ENCODE peak calls at places on chromosomes 11 and 22, in four cellular contexts. E is GM13977, L is left ventricle myocardium inferior, J is neural crest cell. H is an unnamed sample.

GRCh38 chr11:56889986-56890385 is 98.7 kb upstream of the OR5AK2 start:
- DNase-seq in L (no peak), E (no peak), J (no peak), H (no peak)

GRCh38 chr22:25407226-25407858 is 157.1 kb upstream of the GRK3 start:
- DNase-seq in E (peak), L (no peak), J (no peak), H (no peak)

GRCh38 chr11:128047026-128047425 is 540.3 kb downstream of the ETS1 start:
- DNase-seq in E (no peak), L (no peak), J (no peak), H (no peak)

GRCh38 chr22:40335358-40335757 is 10.9 kb upstream of the ADSL start:
- DNase-seq in E (no peak), L (no peak), J (no peak), H (no peak)

GRCh38 chr11:3194016-3194816 is 24.4 kb downstream of the MRGPRG start:
- DNase-seq in L (no peak), J (no peak), E (no peak), H (peak)

GRCh38 chr11:19890308-19890707 is 177.7 kb downstream of the NAV2 start:
- DNase-seq in L (no peak), J (no peak), E (no peak), H (no peak)

GRCh38 chr11:422249-422656 is 7.5 kb upstream of the SIGIRR start:
- DNase-seq in E (no peak), J (no peak), L (no peak), H (no peak)

GRCh38 chr11:27239305-27239942 is 123.6 kb downstream of the CCDC34 start:
- DNase-seq in J (no peak), E (no peak), L (peak), H (no peak)

GRCh38 chr22:19760652-19761002 is at the start of gene TBX1:
- DNase-seq in J (no peak), E (no peak), L (no peak), H (no peak)

GRCh38 chr22:42433754-42434153 is 1.6 kb upstream of the NFAM1 start:
- DNase-seq in J (no peak), L (no peak), E (no peak), H (no peak)

GRCh38 chr11:128890216-128890542 is 977 bp upstream of the KCNJ5 start:
- DNase-seq in E (no peak), L (no peak), J (no peak), H (no peak)

GRCh38 chr22:45867118-45867905 is 109.7 kb downstream of the WNT7B start:
- DNase-seq in J (peak), L (no peak), E (no peak), H (no peak)

GRCh38 chr11:122642472-122642922 is 13.0 kb upstream of the UBASH3B start:
- DNase-seq in E (no peak), J (no peak), L (no peak), H (no peak)

GRCh38 chr11:118226294-118226693 is 1.5 kb upstream of the JAML start:
- DNase-seq in L (no peak), E (no peak), J (no peak), H (no peak)

GRCh38 chr11:94553938-94554337 is 10.2 kb downstream of the FUT4 start:
- DNase-seq in L (no peak), E (no peak), J (no peak), H (no peak)

GRCh38 chr11:6319001-6319878 is 1.1 kb downstream of the CAVIN3 start:
- DNase-seq in J (peak), L (peak), E (peak), H (peak)

GRCh38 chr11:64271339-64272132 is 12.9 kb downstream of the BAD start:
- DNase-seq in E (peak), J (peak), L (peak), H (peak)

GRCh38 chr22:48407256-48407955 is 1420.3 kb downstream of the BRD1 start:
- DNase-seq in J (no peak), L (no peak), E (no peak), H (no peak)

GRCh38 chr11:11267312-11267711 is 85.7 kb downstream of the CSNK2A3 start:
- DNase-seq in J (no peak), L (no peak), E (no peak), H (no peak)

GRCh38 chr11:135017296-135017695 is 605.3 kb upstream of the B3GAT1 start:
- DNase-seq in L (no peak), J (no peak), E (no peak), H (no peak)

GRCh38 chr22:25402501-25403283 is 161.8 kb upstream of the GRK3 start:
- DNase-seq in J (no peak), E (no peak), L (peak), H (no peak)

GRCh38 chr22:23400286-23400981 is 179.7 kb downstream of the IGLL1 start:
- DNase-seq in L (no peak), E (no peak), J (no peak), H (no peak)

GRCh38 chr11:131584694-131585592 is 214.5 kb downstream of the NTM start:
- DNase-seq in L (peak), J (peak), E (peak), H (no peak)

GRCh38 chr22:39926175-39927152 is 25.6 kb downstream of the GRAP2 start:
- DNase-seq in L (no peak), J (no peak), E (no peak), H (no peak)

GRCh38 chr11:128632151-128632791 is 44.9 kb upstream of the ETS1 start:
- DNase-seq in E (peak), J (peak), L (no peak), H (no peak)

GRCh38 chr22:27218012-27218483 is 560.7 kb downstream of the MIAT start:
- DNase-seq in E (no peak), L (no peak), J (no peak), H (peak)

GRCh38 chr11:43830928-43831440 is 49.6 kb upstream of the ALKBH3 start:
- DNase-seq in L (no peak), E (no peak), J (no peak), H (peak)

GRCh38 chr11:118180300-118180703 is 3.9 kb upstream of the SCN2B start:
- DNase-seq in E (peak), L (peak), J (peak), H (no peak)

GRCh38 chr11:46271875-46272815 is 5.3 kb upstream of the CREB3L1 start:
- DNase-seq in E (no peak), J (no peak), L (no peak), H (no peak)

DNA sequence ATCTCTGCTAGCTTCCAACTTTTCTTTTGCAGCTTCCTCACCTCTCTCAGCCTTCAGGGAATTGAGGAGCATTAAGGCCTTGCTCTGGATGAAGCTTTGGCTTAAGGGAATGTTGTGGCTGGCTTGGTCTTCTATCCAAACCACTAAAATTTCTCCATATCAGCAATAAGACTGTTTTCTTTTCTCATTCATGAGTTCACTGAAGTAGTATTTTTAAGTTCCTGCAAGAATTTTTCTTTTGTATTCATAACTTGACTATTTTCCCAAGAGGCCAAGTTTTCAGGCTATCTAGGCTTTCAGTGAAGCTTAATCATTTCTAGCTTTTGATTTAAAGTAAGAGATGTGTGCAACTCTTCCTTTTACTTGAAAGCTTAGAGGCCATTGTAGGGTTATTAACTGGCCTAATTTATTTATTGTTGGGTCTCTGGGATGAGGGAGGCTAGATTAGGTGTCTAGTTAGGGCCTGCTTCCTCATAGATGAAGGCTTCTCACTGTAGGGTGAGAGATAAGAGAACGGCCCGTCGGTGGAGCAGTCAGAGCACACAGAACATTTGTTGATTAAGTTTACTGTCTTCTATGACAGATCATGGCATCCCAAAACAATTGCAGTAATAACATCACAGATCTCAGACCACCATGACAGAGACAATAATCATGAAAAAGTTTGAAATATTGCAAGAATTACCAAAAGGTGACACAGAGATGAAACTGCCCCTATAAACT is 33.2 kb downstream of the CSF2RB start:
- DNase-seq in J (no peak), L (no peak), E (no peak), H (no peak)
- TF ChIP-seq CTCF in J (no peak), L (no peak), E (peak), H (no peak)

DNA sequence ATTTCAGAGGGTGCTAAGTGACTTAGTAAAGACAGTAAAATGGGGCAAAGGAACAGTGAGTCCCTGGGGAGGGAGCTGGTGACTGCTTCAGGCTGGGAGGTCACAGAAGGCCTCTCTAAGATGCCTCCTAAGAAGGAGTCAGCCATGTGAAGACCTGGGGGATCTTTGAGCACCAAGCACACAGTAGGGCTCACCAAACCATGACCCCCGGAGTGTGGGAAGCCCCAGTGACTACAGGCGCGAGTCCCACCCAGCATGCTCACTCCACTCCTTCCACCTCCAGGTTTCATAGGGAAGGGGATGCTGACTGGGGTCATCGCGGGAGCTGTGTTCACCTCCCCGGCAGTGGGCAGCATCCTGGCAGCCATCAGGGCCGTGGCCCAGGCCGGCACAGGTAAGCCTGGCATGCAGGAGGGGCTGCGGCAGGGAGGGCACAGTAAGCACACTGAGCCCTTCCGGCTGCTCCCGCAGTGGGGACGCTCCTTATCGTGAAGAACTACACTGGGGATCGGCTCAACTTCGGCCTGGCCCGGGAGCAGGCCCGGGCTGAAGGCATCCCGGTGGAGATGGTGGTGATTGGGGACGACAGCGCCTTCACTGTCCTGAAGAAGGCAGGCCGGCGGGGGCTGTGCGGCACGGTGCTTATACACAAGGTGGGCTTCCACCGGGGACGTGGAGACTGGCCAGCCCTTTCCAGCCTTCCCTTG is 5.9 kb downstream of the TKFC start:
- DNase-seq in E (no peak), J (no peak), L (no peak), H (peak)
- TF ChIP-seq CTCF in E (no peak), J (no peak), L (no peak), H (no peak)

GRCh38 chr11:69882270-69882608 is 63.0 kb upstream of the FGF3 start:
- DNase-seq in J (no peak), E (no peak), L (no peak), H (no peak)
- TF ChIP-seq CTCF in J (no peak), E (no peak), L (no peak), H (no peak)

GRCh38 chr11:123707606-123708205 is 33.8 kb downstream of the ZNF202 start:
- DNase-seq in E (peak), L (peak), J (peak), H (no peak)
- TF ChIP-seq CTCF in E (peak), L (peak), J (peak), H (no peak)

GRCh38 chr11:31267720-31268119 is 101.8 kb downstream of the DCDC1 start:
- DNase-seq in J (no peak), L (no peak), E (no peak), H (no peak)

GRCh38 chr11:31262761-31263160 is 106.8 kb downstream of the DCDC1 start:
- DNase-seq in J (no peak), L (no peak), E (no peak), H (no peak)

DNA sequence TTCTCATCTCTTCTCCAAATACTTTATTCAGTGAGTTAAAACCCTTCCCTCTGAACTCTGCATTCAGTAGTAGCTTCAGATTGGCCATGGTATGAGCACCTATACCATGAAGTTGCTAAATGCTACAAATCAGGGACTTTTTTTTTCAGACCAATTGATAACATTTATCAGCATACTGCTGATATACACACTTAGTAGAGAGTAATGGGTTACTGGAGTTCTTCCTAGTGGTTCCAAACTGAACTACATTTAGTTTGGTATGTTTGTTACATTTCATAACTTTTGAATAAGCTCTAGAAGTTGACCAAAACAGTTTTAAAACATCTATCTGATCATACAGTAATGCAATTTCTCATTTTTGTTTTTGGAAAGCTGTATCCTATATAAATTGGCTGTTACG is 104.7 kb downstream of the DCDC1 start:
- DNase-seq in E (no peak), L (no peak), J (no peak), H (no peak)
- TF ChIP-seq CTCF in E (no peak), L (no peak), J (no peak), H (no peak)

DNA sequence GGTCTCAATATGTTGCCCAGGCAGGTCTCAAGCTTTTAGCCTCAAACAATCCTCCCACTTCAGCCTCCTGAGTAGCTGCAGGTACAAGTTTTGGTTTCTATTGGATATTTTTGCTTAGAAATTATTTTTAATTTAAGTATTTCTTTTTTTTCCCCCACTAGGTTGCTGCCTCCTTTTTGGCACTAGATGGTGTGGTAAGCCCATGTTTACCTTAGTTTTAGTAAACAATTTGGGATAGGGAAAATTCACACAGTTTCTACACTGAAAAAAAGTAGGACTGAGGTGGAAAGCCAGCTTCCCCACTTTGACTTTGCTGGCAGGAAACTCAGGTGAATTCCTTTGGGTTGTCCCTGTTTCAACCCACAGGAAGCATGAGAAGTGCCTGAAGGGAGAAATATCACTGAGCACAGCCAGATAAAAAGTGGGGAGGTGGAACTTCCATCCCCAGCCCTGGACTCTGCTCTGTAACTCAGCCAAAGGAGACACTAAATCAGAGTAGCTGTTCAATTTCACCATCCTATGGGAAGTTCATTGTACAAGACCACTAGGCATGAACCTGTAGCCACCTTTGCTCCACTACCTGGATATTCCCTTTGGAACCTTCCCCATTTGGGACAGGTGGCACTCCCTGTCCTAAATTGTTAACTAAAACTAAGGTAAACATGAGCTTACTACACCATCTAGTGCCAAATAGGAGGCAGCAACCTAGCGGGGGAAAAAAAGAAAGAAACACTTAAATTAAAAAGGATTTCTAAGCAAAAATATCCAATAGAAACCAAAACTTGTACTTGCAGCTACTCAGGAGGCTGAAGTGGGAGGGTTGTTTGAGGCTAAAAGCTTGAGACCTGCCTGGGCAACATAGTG is 154.4 kb upstream of the FAT3 start:
- DNase-seq in L (no peak), E (no peak), J (no peak), H (no peak)
- TF ChIP-seq CTCF in L (no peak), E (no peak), J (peak), H (no peak)

H was measured in coronary artery.